ENCODE peak calls at places on chromosomes 1 and 21, in ten cellular contexts. V is astrocyte, Z is Peyer's patch, T is PC-3, K is endothelial cell, Q is HFFc6, A is heart left ventricle, M is uterus, D is RWPE1, S is endodermal cell. F is an unnamed sample.

GRCh38 chr1:111252786-111253185 is 25.3 kb downstream of the CHI3L2 start:
- DNase-seq in A (no peak), T (no peak), V (no peak), Q (no peak), D (no peak), M (no peak), K (no peak), S (no peak), Z (no peak), F (no peak)

GRCh38 chr21:34552324-34553198 is 40.6 kb upstream of the KCNE1 start:
- DNase-seq in V (no peak), A (no peak), D (no peak), T (peak; percentile 76), Q (no peak), Z (no peak), S (no peak), K (no peak), M (no peak), F (no peak)

GRCh38 chr1:10679521-10680220 is 116.8 kb downstream of the CASZ1 start:
- DNase-seq in S (peak; percentile 96), Z (peak; percentile 58), A (no peak), Q (peak; percentile 41), K (peak; percentile 76), M (peak; percentile 64), T (peak; percentile 82), V (peak; percentile 76), D (peak; percentile 27), F (no peak)

GRCh38 chr1:43402055-43402865 is 12.6 kb downstream of the SZT2 start:
- DNase-seq in K (no peak), M (no peak), S (no peak), V (no peak), D (no peak), T (no peak), Q (no peak), Z (no peak), A (no peak), F (no peak)

GRCh38 chr1:77313491-77313890 is 31.7 kb downstream of the AK5 start:
- DNase-seq in D (no peak), V (no peak), A (no peak), M (no peak), Z (no peak), Q (no peak), K (peak; percentile 38), S (peak; percentile 81), T (peak; percentile 41), F (no peak)

GRCh38 chr1:204858381-204858821 is 12.3 kb upstream of the NFASC start:
- DNase-seq in T (peak; percentile 68), Q (no peak), S (no peak), K (no peak), M (no peak), D (peak; percentile 26), Z (no peak), A (no peak), V (no peak), F (no peak)

GRCh38 chr1:202056644-202057334 is 46.4 kb downstream of the ELF3 start:
- DNase-seq in S (no peak), K (no peak), M (no peak), Z (peak; percentile 88), V (no peak), D (peak; percentile 95), A (peak; percentile 80), T (peak; percentile 83), Q (no peak), F (no peak)

GRCh38 chr1:78333426-78334012 is 157.3 kb upstream of the PTGFR start:
- DNase-seq in A (no peak), Q (peak; percentile 20), T (peak; percentile 32), D (no peak), Z (no peak), V (peak; percentile 28), K (no peak), M (peak; percentile 31), S (no peak), F (no peak)

GRCh38 chr21:25639167-25639921 is at the start of gene JAM2:
- DNase-seq in Z (peak; percentile 73), M (peak; percentile 57), A (peak; percentile 76), V (peak; percentile 17), T (no peak), Q (no peak), K (peak; percentile 41), D (no peak), S (peak; percentile 90), F (no peak)

GRCh38 chr1:27001570-27002360 is 8.3 kb downstream of the TRNP1 start:
- DNase-seq in K (no peak), A (peak; percentile 73), Q (peak; percentile 43), M (no peak), T (peak; percentile 46), V (no peak), S (peak; percentile 61), Z (peak; percentile 74), D (no peak), F (peak; percentile 95)

GRCh38 chr1:7389201-7389785 is 381.8 kb upstream of the VAMP3 start:
- DNase-seq in S (peak; percentile 51), T (no peak), Z (peak; percentile 35), A (no peak), K (no peak), D (no peak), Q (no peak), V (peak; percentile 70), M (no peak), F (no peak)

GRCh38 chr1:23343246-23344110 is 606 bp downstream of the HNRNPR start:
- DNase-seq in M (peak; percentile 31), D (peak; percentile 17), V (peak; percentile 83), K (peak; percentile 56), A (no peak), T (peak; percentile 57), Z (peak; percentile 58), Q (peak; percentile 80), S (peak; percentile 70), F (no peak)

GRCh38 chr1:163876546-163876945 is 554.8 kb downstream of the NUF2 start:
- DNase-seq in M (no peak), S (no peak), D (no peak), K (no peak), Z (no peak), V (no peak), T (no peak), A (no peak), Q (peak; percentile 15), F (no peak)

GRCh38 chr1:160837558-160838205 is 25.0 kb downstream of the CD244 start:
- DNase-seq in K (no peak), T (peak; percentile 92), Z (peak; percentile 94), D (no peak), A (peak; percentile 82), V (peak; percentile 6), Q (peak; percentile 57), M (no peak), S (no peak), F (peak; percentile 49)

GRCh38 chr1:67716800-67717199 is 31.8 kb downstream of the GADD45A start:
- DNase-seq in K (no peak), S (no peak), D (peak; percentile 48), M (peak; percentile 53), A (no peak), V (no peak), Z (peak; percentile 78), Q (peak; percentile 23), T (peak; percentile 88), F (no peak)

DNA sequence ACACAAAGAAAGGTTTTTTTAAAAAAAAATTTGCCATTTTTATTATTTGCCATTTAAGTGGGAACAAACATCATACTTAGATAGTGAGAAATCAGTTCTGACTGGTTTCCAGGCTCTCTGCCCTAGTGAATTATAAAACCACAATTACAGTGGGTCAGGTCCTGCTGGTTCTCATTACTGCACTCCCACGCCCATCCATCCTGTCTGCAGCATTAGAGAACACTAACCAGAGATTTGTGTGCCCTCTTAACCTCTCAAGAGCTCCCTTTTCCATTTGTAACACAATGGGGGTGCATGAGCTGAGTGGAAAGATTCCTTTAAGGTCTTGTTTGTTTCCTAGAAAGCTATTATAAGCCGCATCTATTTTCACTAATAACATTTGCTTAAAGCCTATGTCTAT is 489.3 kb downstream of the AMY1C start:
- DNase-seq in M (no peak), A (no peak), Q (no peak), K (no peak), S (no peak), T (no peak), Z (no peak), V (no peak), D (no peak), F (no peak)
- TF ChIP-seq CTCF in M (no peak), A (no peak), Q (no peak), K (no peak), S (no peak), T (no peak), Z (no peak), V (no peak), D (no peak), F (no peak)

GRCh38 chr1:159200759-159201158 is 3.9 kb upstream of the ACKR1 start:
- DNase-seq in Z (no peak), A (no peak), V (no peak), Q (no peak), M (no peak), S (no peak), T (no peak), K (no peak), D (no peak), F (no peak)

GRCh38 chr1:159197767-159198557 is 6.7 kb upstream of the ACKR1 start:
- DNase-seq in D (peak; percentile 62), Z (peak; percentile 86), T (peak; percentile 88), A (no peak), S (peak; percentile 93), V (peak; percentile 41), Q (peak; percentile 77), M (peak; percentile 52), K (peak; percentile 87), F (peak; percentile 57)

GRCh38 chr1:159199901-159200300 is 4.8 kb upstream of the ACKR1 start:
- DNase-seq in Q (no peak), M (no peak), Z (no peak), K (no peak), S (no peak), A (no peak), T (no peak), V (no peak), D (no peak), F (no peak)

DNA sequence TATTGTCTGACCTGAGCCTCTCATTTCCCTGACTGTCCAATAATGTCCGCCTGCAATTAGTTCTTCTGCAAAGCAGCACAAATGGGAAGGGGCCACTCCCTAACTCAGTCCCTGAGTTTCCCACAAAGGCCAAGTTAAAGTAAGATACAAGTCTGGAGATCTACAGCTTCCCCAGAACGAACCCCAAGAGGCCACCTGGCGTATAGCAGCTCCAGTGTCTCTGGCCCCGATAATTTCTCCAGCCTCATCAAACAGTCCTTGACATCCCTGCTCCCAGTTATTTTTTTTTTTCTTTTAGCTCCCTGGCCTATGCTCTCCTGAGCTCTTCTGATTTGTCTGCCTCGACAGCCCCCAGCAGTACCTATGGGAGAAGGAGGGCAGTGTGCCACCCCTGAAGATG is 8.1 kb upstream of the ACKR1 start:
- DNase-seq in D (no peak), Q (no peak), S (peak; percentile 74), A (no peak), T (peak; percentile 19), M (no peak), V (no peak), Z (no peak), K (no peak), F (no peak)
- TF ChIP-seq CTCF in D (peak; percentile 15), Q (peak; percentile 70), S (peak; percentile 68), A (no peak), T (peak; percentile 51), M (no peak), V (peak; percentile 25), Z (no peak), K (peak; percentile 58), F (no peak)

GRCh38 chr1:25744140-25744581 is 55.8 kb upstream of the SELENON start:
- DNase-seq in A (peak; percentile 77), M (peak; percentile 86), Q (peak; percentile 27), V (peak; percentile 25), Z (peak; percentile 62), D (peak; percentile 42), K (peak; percentile 34), T (peak; percentile 60), S (peak; percentile 89), F (no peak)
- TF ChIP-seq CTCF in A (peak; percentile 54), M (peak; percentile 69), Q (peak; percentile 60), V (peak; percentile 17), Z (peak; percentile 38), D (no peak), K (no peak), T (peak; percentile 58), S (peak; percentile 77), F (no peak)

GRCh38 chr1:70142120-70142519 is 63.3 kb downstream of the LRRC40 start:
- DNase-seq in K (no peak), A (no peak), V (no peak), M (no peak), S (no peak), D (no peak), Q (peak; percentile 34), T (peak; percentile 43), Z (no peak), F (no peak)
- TF ChIP-seq CTCF in K (no peak), A (peak; percentile 28), V (peak; percentile 9), M (no peak), S (peak; percentile 62), D (no peak), Q (peak; percentile 65), T (peak; percentile 68), Z (no peak), F (no peak)